ENCODE peak calls at places on chromosome 7, in six cellular contexts. Q is activated naive CD8-positive, alpha-beta T cell treated with anti-CD3 and anti-CD28 coated beads, Interleukin-2, amount 50 U/mL, for 24 hours; T is KBM-7; H is cardiac fibroblast; R is effector memory CD8-positive, alpha-beta T cell; P is NCI-H748 treated with DMSO at 0.1 percent for 48 hours. D is an unnamed sample.

GRCh38 chr7:26172048-26172447 is 20.1 kb downstream of the NFE2L3 start:
- DNase-seq in H (no peak), R (no peak), P (no peak), T (no peak), Q (no peak), D (no peak)

GRCh38 chr7:371119-371778 is 81.3 kb downstream of the FOXL3 start:
- DNase-seq in H (no peak), T (peak), P (no peak), R (no peak), Q (no peak), D (no peak)

GRCh38 chr7:128701062-128701785 is 29.1 kb downstream of the GARIN1A start:
- DNase-seq in H (no peak), P (no peak), Q (no peak), R (no peak), T (no peak), D (no peak)

GRCh38 chr7:157740251-157740650 is 403.4 kb downstream of the DNAJB6 start:
- DNase-seq in R (no peak), H (no peak), P (no peak), Q (no peak), T (no peak), D (no peak)

GRCh38 chr7:18770154-18770807 is 274.7 kb downstream of the HDAC9 start:
- DNase-seq in R (no peak), Q (no peak), T (no peak), H (peak), P (no peak), D (no peak)

GRCh38 chr7:30925117-30925516 is 13.5 kb downstream of the AQP1 start:
- DNase-seq in Q (no peak), P (no peak), R (no peak), T (no peak), H (no peak), D (no peak)

GRCh38 chr7:46259947-46260346 is 338.9 kb upstream of the IGFBP3 start:
- DNase-seq in H (no peak), T (no peak), P (no peak), Q (no peak), R (no peak), D (no peak)

GRCh38 chr7:28328822-28329615 is 83.3 kb upstream of the CREB5 start:
- DNase-seq in T (no peak), Q (no peak), P (peak), H (no peak), R (no peak), D (no peak)

GRCh38 chr7:13017325-13017853 is 330.0 kb downstream of the ARL4A start:
- DNase-seq in Q (no peak), P (no peak), T (no peak), R (no peak), H (peak), D (no peak)

GRCh38 chr7:34991938-34992840 is 45.1 kb downstream of the DPY19L1 start:
- DNase-seq in T (no peak), Q (peak), P (no peak), H (peak), R (peak), D (peak)

GRCh38 chr7:71165708-71166107 is 33.8 kb downstream of the GALNT17 start:
- DNase-seq in T (no peak), H (no peak), Q (no peak), R (no peak), P (no peak), D (no peak)

GRCh38 chr7:1386623-1387220 is 72.5 kb downstream of the MICALL2 start:
- DNase-seq in P (no peak), T (no peak), H (no peak), R (no peak), Q (no peak), D (no peak)

GRCh38 chr7:6286486-6286885 is 14.1 kb upstream of the CYTH3 start:
- DNase-seq in P (no peak), Q (no peak), R (no peak), H (no peak), T (no peak), D (no peak)

GRCh38 chr7:93011351-93012294 is 106.2 kb downstream of the SAMD9 start:
- DNase-seq in P (no peak), H (peak), R (no peak), Q (no peak), T (no peak), D (no peak)

GRCh38 chr7:48040944-48041664 is 5.8 kb downstream of the C7orf57 start:
- DNase-seq in R (no peak), Q (no peak), P (no peak), T (no peak), H (no peak), D (no peak)

GRCh38 chr7:19080076-19080475 is 37.4 kb downstream of the TWIST1 start:
- DNase-seq in P (no peak), H (no peak), R (no peak), Q (no peak), T (no peak), D (no peak)

GRCh38 chr7:27961255-27961654 is 219.3 kb downstream of the JAZF1 start:
- DNase-seq in R (no peak), P (no peak), T (no peak), H (no peak), Q (no peak), D (no peak)

GRCh38 chr7:102413611-102414010 is 17.4 kb downstream of the PRKRIP1 start:
- DNase-seq in T (no peak), R (no peak), P (no peak), Q (no peak), H (no peak), D (no peak)

GRCh38 chr7:3399858-3400257 is 98.8 kb downstream of the SDK1 start:
- DNase-seq in H (no peak), Q (peak), R (no peak), T (peak), P (no peak), D (no peak)

D was measured in KG1.